ENCODE peak calls at places on chromosomes 6 and 20, in ten cellular contexts. G, U, Q, B, A, Z, X, H, W and V are unnamed samples.

GRCh38 chr6:144302701-144303351 is 17.7 kb downstream of the UTRN start:
- DNase-seq in Q (no peak), A (peak; percentile 21), Z (no peak), W (no peak), H (no peak), X (no peak), B (no peak), U (no peak), G (peak; percentile 34), V (no peak)

GRCh38 chr20:57682184-57683038 is 27.4 kb downstream of the PMEPA1 start:
- DNase-seq in G (no peak), B (no peak), X (no peak), Z (no peak), U (peak; percentile 91), W (no peak), H (no peak), Q (no peak), A (no peak), V (no peak)

GRCh38 chr6:38241200-38241599 is 398.5 kb downstream of the BTBD9 start:
- DNase-seq in U (no peak), A (peak; percentile 25), X (no peak), H (no peak), B (no peak), G (no peak), W (no peak), Z (no peak), Q (no peak), V (no peak)

GRCh38 chr20:32685541-32686529 is 12.1 kb upstream of the C20orf203 start:
- DNase-seq in H (no peak), B (no peak), Z (peak; percentile 85), X (peak; percentile 68), W (no peak), A (no peak), U (no peak), Q (no peak), G (peak; percentile 87), V (no peak)

GRCh38 chr20:62595491-62595890 is 46.8 kb upstream of the SLCO4A1 start:
- DNase-seq in X (peak; percentile 81), Z (peak; percentile 44), H (peak; percentile 69), G (peak; percentile 67), A (no peak), W (no peak), Q (no peak), U (no peak), B (peak; percentile 53), V (no peak)

GRCh38 chr20:53037621-53038020 is 65.5 kb downstream of the TSHZ2 start:
- DNase-seq in Q (peak; percentile 59), A (no peak), B (no peak), G (no peak), U (no peak), H (no peak), Z (no peak), X (no peak), W (no peak), V (no peak)

GRCh38 chr6:163443985-163444553 is 29.6 kb downstream of the QKI start:
- DNase-seq in X (no peak), Z (no peak), Q (no peak), H (no peak), B (no peak), U (no peak), G (no peak), A (no peak), W (no peak), V (no peak)

GRCh38 chr6:73556796-73557195 is 36.0 kb upstream of the EEF1A1 start:
- DNase-seq in H (no peak), A (no peak), U (no peak), Q (no peak), B (no peak), G (no peak), Z (no peak), W (no peak), X (no peak), V (no peak)

GRCh38 chr20:44208165-44208564 is 2.4 kb downstream of the OSER1 start:
- DNase-seq in B (no peak), U (peak; percentile 46), A (no peak), X (no peak), G (no peak), H (no peak), Z (no peak), Q (no peak), W (no peak), V (no peak)
- H3K4me1 ChIP-seq in B (peaks cover 37% of the 10 kb centered on the region), U (peaks cover 24% of the 10 kb centered on the region), A (no peaks in the 10 kb centered on the region), X (peaks cover 4% of the 10 kb centered on the region), G (peaks cover 12% of the 10 kb centered on the region), H (peaks cover 40% of the 10 kb centered on the region), Z (peaks cover 38% of the 10 kb centered on the region), Q (peaks cover 57% of the 10 kb centered on the region), W (peaks cover 50% of the 10 kb centered on the region), V (peaks cover 88% of the 10 kb centered on the region)

DNA sequence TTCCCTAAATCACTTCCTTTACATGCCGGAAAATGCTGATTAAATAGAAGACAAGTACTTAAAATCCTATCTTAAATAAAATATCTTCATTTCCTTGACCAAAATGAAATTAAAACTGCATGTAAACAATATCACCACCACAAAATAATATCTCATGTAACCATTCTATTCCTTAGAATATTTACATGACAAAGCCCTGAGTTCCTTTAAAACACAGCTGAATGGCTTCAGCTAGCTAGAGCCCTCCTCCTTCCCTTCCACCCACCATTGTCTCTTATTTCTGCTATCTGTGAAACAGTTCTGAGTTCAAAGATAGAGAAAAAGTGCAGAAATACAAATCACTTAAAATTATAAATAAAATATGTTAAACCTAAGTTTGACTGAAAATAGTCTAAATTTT is 103.1 kb downstream of the HIVEP2 start:
- DNase-seq in A (no peak), B (no peak), Z (no peak), X (no peak), W (no peak), U (no peak), Q (no peak), G (no peak), H (no peak), V (no peak)
- H3K4me1 ChIP-seq in A (peaks cover 11% of the 10 kb centered on the region), B (peaks cover 22% of the 10 kb centered on the region), Z (peaks cover 23% of the 10 kb centered on the region), X (peaks cover 10% of the 10 kb centered on the region), W (peaks cover 43% of the 10 kb centered on the region), U (peaks cover 72% of the 10 kb centered on the region), Q (peaks cover 40% of the 10 kb centered on the region), G (peaks cover 24% of the 10 kb centered on the region), H (peaks cover 58% of the 10 kb centered on the region), V (peaks cover 16% of the 10 kb centered on the region)

GRCh38 chr6:106611030-106611429 is 18.3 kb downstream of the RTN4IP1 start:
- DNase-seq in G (no peak), A (no peak), H (no peak), B (no peak), U (no peak), W (no peak), Z (no peak), X (no peak), Q (no peak), V (no peak)

GRCh38 chr6:106613590-106613989 is 15.7 kb downstream of the RTN4IP1 start:
- DNase-seq in B (no peak), W (no peak), U (no peak), G (no peak), X (no peak), Q (no peak), Z (no peak), A (no peak), H (no peak), V (no peak)

GRCh38 chr6:106612956-106613516 is 16.3 kb downstream of the RTN4IP1 start:
- DNase-seq in Q (no peak), G (no peak), W (no peak), H (no peak), Z (no peak), U (no peak), B (no peak), A (no peak), X (no peak), V (no peak)

GRCh38 chr6:106609699-106610098 is 19.6 kb downstream of the RTN4IP1 start:
- DNase-seq in Q (no peak), G (no peak), X (no peak), U (peak; percentile 82), H (no peak), Z (peak; percentile 13), W (no peak), A (peak; percentile 69), B (no peak), V (no peak)

DNA sequence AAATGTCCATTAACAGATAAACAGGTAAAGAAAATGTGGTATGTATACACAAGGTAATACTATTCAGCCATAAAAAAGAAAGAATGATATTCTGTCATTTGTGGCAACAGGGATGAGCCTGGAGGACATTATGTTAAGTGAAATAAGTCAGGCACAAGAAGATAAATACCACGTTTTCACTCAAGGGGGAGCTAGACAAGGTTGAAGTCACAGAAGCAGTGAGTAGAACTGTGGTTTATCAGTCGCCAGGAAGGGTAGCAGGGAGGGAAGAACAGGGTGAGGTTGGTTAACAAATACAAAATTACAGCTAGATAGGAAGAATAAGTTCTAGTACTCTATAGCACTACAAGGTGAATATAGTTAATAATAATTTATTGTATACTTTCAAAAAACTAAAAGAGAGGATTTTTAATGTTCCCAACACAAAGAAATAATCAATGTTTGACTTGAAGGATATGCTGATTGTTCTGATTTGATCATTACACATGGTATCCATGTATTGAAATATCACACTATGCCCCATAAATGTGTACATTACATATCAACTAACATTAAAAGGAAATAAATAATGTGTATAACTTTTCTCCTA is 21.1 kb downstream of the RTN4IP1 start:
- DNase-seq in X (no peak), W (no peak), Z (peak; percentile 65), A (peak; percentile 61), G (peak; percentile 51), Q (no peak), B (no peak), H (peak; percentile 61), U (peak; percentile 82), V (no peak)
- H3K4me1 ChIP-seq in X (no peaks in the 10 kb centered on the region), W (no peaks in the 10 kb centered on the region), Z (peaks cover 3% of the 10 kb centered on the region), A (no peaks in the 10 kb centered on the region), G (no peaks in the 10 kb centered on the region), Q (no peaks in the 10 kb centered on the region), B (no peaks in the 10 kb centered on the region), H (no peaks in the 10 kb centered on the region), U (peaks cover 52% of the 10 kb centered on the region), V (no peaks in the 10 kb centered on the region)

GRCh38 chr20:59153832-59154231 is 9.8 kb upstream of the ZNF831 start:
- DNase-seq in W (no peak), X (no peak), A (peak; percentile 24), B (no peak), U (peak; percentile 19), Q (no peak), H (no peak), G (no peak), Z (no peak), V (no peak)

GRCh38 chr20:59152559-59153354 is 10.9 kb upstream of the ZNF831 start:
- DNase-seq in B (no peak), W (no peak), U (no peak), G (no peak), A (no peak), Z (no peak), X (no peak), Q (no peak), H (no peak), V (no peak)

GRCh38 chr20:59153355-59153681 is 10.3 kb upstream of the ZNF831 start:
- DNase-seq in B (peak; percentile 65), U (no peak), Q (peak; percentile 59), Z (no peak), X (peak; percentile 83), H (no peak), A (peak; percentile 12), G (no peak), W (peak; percentile 77), V (no peak)

GRCh38 chr20:59157064-59157463 is 6.6 kb upstream of the ZNF831 start:
- DNase-seq in W (no peak), Z (no peak), X (no peak), B (no peak), H (no peak), U (no peak), G (no peak), A (no peak), Q (no peak), V (no peak)

DNA sequence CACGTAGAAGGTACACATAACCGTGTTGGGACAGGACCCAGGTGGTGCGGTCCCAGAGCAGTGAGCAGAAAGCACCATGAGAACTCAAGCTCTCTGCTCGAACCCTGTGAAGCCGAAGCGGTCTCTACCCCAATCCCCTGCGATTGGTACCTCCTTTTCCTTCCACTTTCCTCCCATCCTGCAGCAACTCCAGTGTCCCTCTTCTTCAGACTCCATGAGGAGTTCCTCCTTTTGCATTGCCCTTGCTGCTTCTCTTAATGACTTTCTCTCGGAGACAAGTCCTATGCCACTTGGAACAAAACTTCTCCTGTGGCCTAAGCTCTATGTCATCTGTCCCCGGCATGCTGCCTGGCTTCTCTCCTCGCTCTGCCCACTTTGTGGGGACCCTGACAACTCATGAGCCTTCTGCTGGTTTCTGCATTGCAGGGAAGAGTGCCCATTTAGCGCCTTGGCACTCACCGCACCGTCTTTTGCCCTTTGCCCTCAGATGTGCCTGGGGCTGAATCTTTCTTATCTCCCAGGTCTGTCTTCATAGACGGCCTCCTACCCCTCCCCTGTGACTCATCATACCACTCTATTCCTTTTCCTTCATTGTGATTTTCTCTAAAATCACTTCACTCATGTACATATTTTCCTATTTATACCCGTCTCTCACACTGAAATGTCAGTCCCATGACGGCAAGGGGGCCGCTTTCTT is 9.2 kb upstream of the ZNF831 start:
- DNase-seq in G (no peak), B (no peak), Z (no peak), U (no peak), X (no peak), Q (no peak), H (no peak), A (no peak), W (no peak), V (no peak)
- H3K4me1 ChIP-seq in G (no peaks in the 10 kb centered on the region), B (peaks cover 27% of the 10 kb centered on the region), Z (no peaks in the 10 kb centered on the region), U (peaks cover 8% of the 10 kb centered on the region), X (peaks cover 8% of the 10 kb centered on the region), Q (peaks cover 5% of the 10 kb centered on the region), H (no peaks in the 10 kb centered on the region), A (no peaks in the 10 kb centered on the region), W (peaks cover 11% of the 10 kb centered on the region), V (peaks cover 50% of the 10 kb centered on the region)